ENCODE peak calls at places on chromosomes 13 and 19, in five cellular contexts. One of them, this sample, is unnamed.

GRCh38 chr19:45275370-45275971 is 24.4 kb downstream of the MARK4 start:
- DNase-seq in GM12865: no peak
- DNase-seq in Calu3: no peak
- DNase-seq in heart left ventricle: no peak
- DNase-seq in fibroblast of mammary gland: no peak
- DNase-seq in this sample: no peak

GRCh38 chr19:30696514-30696913 is 324.3 kb downstream of the ZNF536 start:
- DNase-seq in GM12865: peak; percentile 41
- DNase-seq in Calu3: no peak
- DNase-seq in heart left ventricle: no peak
- DNase-seq in fibroblast of mammary gland: no peak
- DNase-seq in this sample: no peak

GRCh38 chr13:46778879-46779278 is 18.1 kb downstream of the ESD start:
- DNase-seq in GM12865: no peak
- DNase-seq in Calu3: no peak
- DNase-seq in heart left ventricle: no peak
- DNase-seq in fibroblast of mammary gland: peak; percentile 41
- DNase-seq in this sample: no peak

GRCh38 chr13:24050292-24050711 is 110.2 kb upstream of the SPATA13 start:
- DNase-seq in GM12865: no peak
- DNase-seq in Calu3: no peak
- DNase-seq in heart left ventricle: no peak
- DNase-seq in fibroblast of mammary gland: peak; percentile 81
- DNase-seq in this sample: no peak

GRCh38 chr13:24540236-24541126 is 27.9 kb upstream of the PARP4 start:
- DNase-seq in GM12865: no peak
- DNase-seq in Calu3: peak; percentile 11
- DNase-seq in heart left ventricle: no peak
- DNase-seq in fibroblast of mammary gland: peak; percentile 5
- DNase-seq in this sample: no peak

GRCh38 chr13:64529874-64530485 is 2700.2 kb downstream of the PCDH9 start:
- DNase-seq in GM12865: peak; percentile 2
- DNase-seq in Calu3: no peak
- DNase-seq in heart left ventricle: no peak
- DNase-seq in fibroblast of mammary gland: peak; percentile 14
- DNase-seq in this sample: no peak

GRCh38 chr13:33761744-33762143 is 56.2 kb upstream of the RFC3 start:
- DNase-seq in GM12865: no peak
- DNase-seq in Calu3: no peak
- DNase-seq in heart left ventricle: no peak
- DNase-seq in fibroblast of mammary gland: peak; percentile 11
- DNase-seq in this sample: no peak

GRCh38 chr19:6068711-6069110 is 41.6 kb downstream of the RFX2 start:
- DNase-seq in GM12865: no peak
- DNase-seq in Calu3: no peak
- DNase-seq in heart left ventricle: no peak
- DNase-seq in fibroblast of mammary gland: no peak
- DNase-seq in this sample: no peak

GRCh38 chr19:29672933-29673336 is 7.7 kb downstream of the PLEKHF1 start:
- DNase-seq in GM12865: peak; percentile 86
- DNase-seq in Calu3: no peak
- DNase-seq in heart left ventricle: no peak
- DNase-seq in fibroblast of mammary gland: no peak
- DNase-seq in this sample: peak; percentile 43

GRCh38 chr19:28377077-28377476 is 835.9 kb downstream of the UQCRFS1 start:
- DNase-seq in GM12865: no peak
- DNase-seq in Calu3: peak; percentile 1
- DNase-seq in heart left ventricle: no peak
- DNase-seq in fibroblast of mammary gland: peak; percentile 4
- DNase-seq in this sample: no peak

GRCh38 chr13:49586717-49587116 is 1.4 kb upstream of the RCBTB1 start:
- DNase-seq in GM12865: no peak
- DNase-seq in Calu3: no peak
- DNase-seq in heart left ventricle: no peak
- DNase-seq in fibroblast of mammary gland: peak; percentile 32
- DNase-seq in this sample: no peak

GRCh38 chr19:43880483-43880882 is 53.4 kb downstream of the ZNF283 start:
- DNase-seq in GM12865: no peak
- DNase-seq in Calu3: no peak
- DNase-seq in heart left ventricle: no peak
- DNase-seq in fibroblast of mammary gland: no peak
- DNase-seq in this sample: no peak

GRCh38 chr13:83827338-83827737 is 54.9 kb downstream of the SLITRK1 start:
- DNase-seq in GM12865: no peak
- DNase-seq in Calu3: no peak
- DNase-seq in heart left ventricle: no peak
- DNase-seq in fibroblast of mammary gland: no peak
- DNase-seq in this sample: no peak

GRCh38 chr19:7533281-7533819 is 2.2 kb upstream of the PNPLA6 start:
- DNase-seq in GM12865: no peak
- DNase-seq in Calu3: no peak
- DNase-seq in heart left ventricle: peak; percentile 76
- DNase-seq in fibroblast of mammary gland: peak; percentile 71
- DNase-seq in this sample: no peak

GRCh38 chr19:45528149-45528743 is 21.0 kb downstream of the VASP start:
- DNase-seq in GM12865: no peak
- DNase-seq in Calu3: peak; percentile 72
- DNase-seq in heart left ventricle: no peak
- DNase-seq in fibroblast of mammary gland: peak; percentile 75
- DNase-seq in this sample: no peak

GRCh38 chr13:94984974-94985373 is 272.6 kb upstream of the SOX21 start:
- DNase-seq in GM12865: no peak
- DNase-seq in Calu3: no peak
- DNase-seq in heart left ventricle: no peak
- DNase-seq in fibroblast of mammary gland: no peak
- DNase-seq in this sample: no peak
- TF ChIP-seq CTCF in GM12865: no peak
- TF ChIP-seq CTCF in Calu3: no peak
- TF ChIP-seq CTCF in heart left ventricle: no peak
- TF ChIP-seq CTCF in fibroblast of mammary gland: no peak
- TF ChIP-seq CTCF in this sample: no peak

DNA sequence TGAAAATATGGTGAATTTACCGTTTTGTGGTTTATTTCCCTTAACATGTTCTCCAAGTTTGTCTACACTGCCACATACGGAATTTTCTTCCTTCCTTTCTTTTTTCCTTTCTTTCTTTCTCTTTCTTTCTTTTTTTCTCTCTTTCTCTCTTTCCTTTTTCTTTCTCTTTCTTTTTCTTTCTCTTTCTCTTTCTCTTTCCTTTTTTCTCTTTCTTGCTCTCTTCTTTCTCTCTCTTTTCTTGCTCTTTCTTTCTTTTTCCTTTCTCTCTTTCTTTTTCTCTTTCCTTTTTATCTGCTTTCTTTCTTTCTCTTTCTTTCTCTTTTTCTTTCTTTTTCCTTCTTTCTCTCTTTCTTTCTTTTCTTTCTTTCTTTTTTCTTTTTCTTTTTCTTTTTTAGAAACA is 1962.3 kb upstream of the PCDH20 start:
- DNase-seq in GM12865: no peak
- DNase-seq in Calu3: no peak
- DNase-seq in heart left ventricle: no peak
- DNase-seq in fibroblast of mammary gland: no peak
- DNase-seq in this sample: no peak
- TF ChIP-seq CTCF in GM12865: no peak
- TF ChIP-seq CTCF in Calu3: no peak
- TF ChIP-seq CTCF in heart left ventricle: no peak
- TF ChIP-seq CTCF in fibroblast of mammary gland: no peak
- TF ChIP-seq CTCF in this sample: peak; percentile 32

GRCh38 chr19:56707821-56708220 is 36.3 kb upstream of the ZNF835 start:
- DNase-seq in GM12865: no peak
- DNase-seq in Calu3: no peak
- DNase-seq in heart left ventricle: no peak
- DNase-seq in fibroblast of mammary gland: no peak
- DNase-seq in this sample: no peak
- TF ChIP-seq CTCF in GM12865: no peak
- TF ChIP-seq CTCF in Calu3: no peak
- TF ChIP-seq CTCF in heart left ventricle: no peak
- TF ChIP-seq CTCF in fibroblast of mammary gland: no peak
- TF ChIP-seq CTCF in this sample: no peak

GRCh38 chr19:50602935-50603334 is 34.7 kb upstream of the LRRC4B start:
- DNase-seq in GM12865: no peak
- DNase-seq in Calu3: no peak
- DNase-seq in heart left ventricle: no peak
- DNase-seq in fibroblast of mammary gland: no peak
- DNase-seq in this sample: no peak

GRCh38 chr19:50602496-50602895 is 34.3 kb upstream of the LRRC4B start:
- DNase-seq in GM12865: no peak
- DNase-seq in Calu3: no peak
- DNase-seq in heart left ventricle: no peak
- DNase-seq in fibroblast of mammary gland: no peak
- DNase-seq in this sample: no peak

GRCh38 chr19:50607388-50607787 is 32.3 kb downstream of the SYT3 start:
- DNase-seq in GM12865: no peak
- DNase-seq in Calu3: no peak
- DNase-seq in heart left ventricle: no peak
- DNase-seq in fibroblast of mammary gland: no peak
- DNase-seq in this sample: no peak

DNA sequence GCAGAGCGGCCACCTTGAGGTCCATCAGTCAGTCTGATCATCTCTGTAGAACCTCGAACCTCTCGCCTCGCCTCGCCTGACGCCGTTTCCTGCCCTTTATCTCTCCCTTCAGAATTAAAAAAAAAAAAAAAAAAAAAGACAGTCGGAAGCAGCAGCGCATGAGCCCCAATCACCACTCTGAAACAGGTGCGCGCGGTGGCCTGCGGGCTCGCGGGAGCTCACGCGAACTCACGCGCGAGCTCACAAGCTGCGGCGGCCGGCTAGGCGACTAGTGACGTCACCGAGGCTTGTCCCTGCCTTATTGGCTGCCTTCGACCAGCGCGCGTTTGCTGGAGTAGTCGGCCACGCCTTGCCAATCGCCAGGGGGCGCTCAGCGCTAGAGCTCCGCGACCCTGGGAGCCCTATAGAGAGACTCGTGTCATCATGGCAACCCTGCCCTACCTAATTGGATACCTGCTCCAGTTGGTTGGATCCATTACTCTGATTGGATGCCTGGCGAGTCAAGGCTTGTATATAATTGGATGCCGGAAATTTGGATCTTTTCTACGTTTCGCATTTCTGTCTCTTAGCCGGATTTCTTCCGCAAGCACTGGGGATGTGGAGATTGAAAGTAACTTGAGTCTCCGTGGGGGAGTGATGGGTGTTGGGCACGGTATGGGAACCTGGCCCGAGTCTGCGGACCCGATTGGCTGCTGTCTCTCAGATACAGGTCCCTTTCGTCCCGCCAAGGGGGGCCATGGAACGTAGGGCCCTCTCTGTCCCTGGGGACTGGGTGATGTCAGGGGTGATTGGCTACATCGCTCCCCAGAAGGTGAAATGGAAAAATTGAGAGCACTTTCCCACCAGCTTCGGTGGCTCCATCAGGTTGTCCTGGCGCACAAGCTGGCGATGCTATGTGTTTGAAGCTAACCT is 31.6 kb downstream of the SYT3 start:
- DNase-seq in GM12865: peak; percentile 75
- DNase-seq in Calu3: no peak
- DNase-seq in heart left ventricle: peak; percentile 58
- DNase-seq in fibroblast of mammary gland: peak; percentile 85
- DNase-seq in this sample: peak; percentile 46
- TF ChIP-seq CTCF in GM12865: peak; percentile 22
- TF ChIP-seq CTCF in Calu3: no peak
- TF ChIP-seq CTCF in heart left ventricle: peak; percentile 9
- TF ChIP-seq CTCF in fibroblast of mammary gland: peak; percentile 55
- TF ChIP-seq CTCF in this sample: no peak

DNA sequence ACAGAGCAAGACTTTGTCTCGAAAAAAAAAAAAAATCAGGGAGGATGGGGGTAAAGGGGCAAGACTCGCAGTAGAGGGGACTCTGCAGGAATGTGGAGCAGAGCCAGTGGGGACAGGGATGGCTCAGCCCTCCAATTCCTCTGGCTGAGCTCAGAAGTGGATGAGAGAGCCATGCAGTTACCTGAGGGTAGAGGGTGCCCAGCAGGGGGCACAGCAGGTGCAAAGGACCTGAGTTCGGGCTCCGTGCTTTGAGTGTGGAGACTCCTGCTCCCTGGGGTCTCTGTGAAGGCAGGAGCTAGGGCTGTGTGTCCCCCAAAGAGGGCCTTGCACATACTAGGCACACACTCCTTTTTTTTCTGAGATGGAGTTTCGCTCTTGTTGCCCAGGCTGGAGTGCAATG is 7.7 kb downstream of the DOCK6 start:
- DNase-seq in GM12865: no peak
- DNase-seq in Calu3: no peak
- DNase-seq in heart left ventricle: no peak
- DNase-seq in fibroblast of mammary gland: no peak
- DNase-seq in this sample: no peak
- TF ChIP-seq CTCF in GM12865: peak; percentile 19
- TF ChIP-seq CTCF in Calu3: no peak
- TF ChIP-seq CTCF in heart left ventricle: no peak
- TF ChIP-seq CTCF in fibroblast of mammary gland: no peak
- TF ChIP-seq CTCF in this sample: no peak

GRCh38 chr13:40666058-40666904 is at the start of gene FOXO1:
- DNase-seq in GM12865: peak; percentile 95
- DNase-seq in Calu3: peak; percentile 90
- DNase-seq in heart left ventricle: peak; percentile 94
- DNase-seq in fibroblast of mammary gland: peak; percentile 78
- DNase-seq in this sample: peak; percentile 94

GRCh38 chr13:40666905-40667621 is 622 bp upstream of the FOXO1 start:
- DNase-seq in GM12865: no peak
- DNase-seq in Calu3: peak; percentile 11
- DNase-seq in heart left ventricle: peak; percentile 40
- DNase-seq in fibroblast of mammary gland: no peak
- DNase-seq in this sample: peak; percentile 55

GRCh38 chr13:40667622-40667978 is 1.2 kb upstream of the FOXO1 start:
- DNase-seq in GM12865: no peak
- DNase-seq in Calu3: no peak
- DNase-seq in heart left ventricle: peak; percentile 33
- DNase-seq in fibroblast of mammary gland: no peak
- DNase-seq in this sample: no peak

GRCh38 chr13:40670307-40670706 is 3.9 kb upstream of the FOXO1 start:
- DNase-seq in GM12865: no peak
- DNase-seq in Calu3: no peak
- DNase-seq in heart left ventricle: no peak
- DNase-seq in fibroblast of mammary gland: no peak
- DNase-seq in this sample: no peak

DNA sequence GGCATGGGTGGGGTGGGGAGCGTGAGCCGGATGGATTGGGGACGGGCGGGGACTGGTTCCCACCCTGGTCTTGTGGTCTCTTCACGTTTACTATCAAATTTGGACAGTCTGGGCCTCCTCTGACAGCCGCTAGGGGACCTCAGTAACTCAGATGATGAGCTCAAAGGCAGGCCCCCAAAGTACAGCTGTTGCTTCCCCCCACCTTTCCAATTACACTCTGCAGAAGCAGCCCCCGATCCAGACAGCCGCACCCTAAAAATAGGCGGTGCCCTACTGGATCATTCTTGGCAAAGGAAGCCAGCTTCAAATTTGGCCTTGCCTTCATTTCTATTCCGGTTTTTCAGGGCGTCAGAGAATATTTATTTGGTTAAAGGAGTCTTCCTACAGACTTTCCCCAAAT is 1.9 kb upstream of the FOXO1 start:
- DNase-seq in GM12865: peak; percentile 73
- DNase-seq in Calu3: peak; percentile 22
- DNase-seq in heart left ventricle: peak; percentile 50
- DNase-seq in fibroblast of mammary gland: no peak
- DNase-seq in this sample: no peak
- TF ChIP-seq CTCF in GM12865: peak; percentile 71
- TF ChIP-seq CTCF in Calu3: peak; percentile 20
- TF ChIP-seq CTCF in heart left ventricle: peak; percentile 54
- TF ChIP-seq CTCF in fibroblast of mammary gland: peak; percentile 58
- TF ChIP-seq CTCF in this sample: no peak

This sample was measured in activated B cell treated with CpG ODN at 0.5 μM for 24 hours.